ENCODE peak calls at places on chromosomes 13 and 19, in nine cellular contexts. One of them, this sample, is unnamed.

GRCh38 chr13:51325837-51326236 is 13.7 kb upstream of the SERPINE3 start:
- DNase-seq in foreskin fibroblast: no peak
- DNase-seq in HL-60: no peak
- DNase-seq in Peyer's patch: no peak
- DNase-seq in activated CD8-positive, alpha-beta T cell treated with anti-CD3 and anti-CD28 coated beads for 36 hours: no peak
- DNase-seq in fibroblast of mammary gland: no peak
- DNase-seq in kidney epithelial cell: no peak
- DNase-seq in AG09309: no peak
- DNase-seq in fibroblast of lung: no peak
- DNase-seq in this sample: no peak

GRCh38 chr13:49308104-49308875 is 60.6 kb downstream of the CDADC1 start:
- DNase-seq in foreskin fibroblast: peak; percentile 60
- DNase-seq in HL-60: no peak
- DNase-seq in Peyer's patch: no peak
- DNase-seq in activated CD8-positive, alpha-beta T cell treated with anti-CD3 and anti-CD28 coated beads for 36 hours: no peak
- DNase-seq in fibroblast of mammary gland: peak; percentile 94
- DNase-seq in kidney epithelial cell: no peak
- DNase-seq in AG09309: no peak
- DNase-seq in fibroblast of lung: peak; percentile 55
- DNase-seq in this sample: peak; percentile 14

GRCh38 chr13:84352946-84353345 is 470.7 kb upstream of the SLITRK1 start:
- DNase-seq in foreskin fibroblast: no peak
- DNase-seq in HL-60: no peak
- DNase-seq in Peyer's patch: no peak
- DNase-seq in activated CD8-positive, alpha-beta T cell treated with anti-CD3 and anti-CD28 coated beads for 36 hours: no peak
- DNase-seq in fibroblast of mammary gland: no peak
- DNase-seq in kidney epithelial cell: no peak
- DNase-seq in AG09309: no peak
- DNase-seq in fibroblast of lung: peak; percentile 30
- DNase-seq in this sample: no peak

GRCh38 chr13:27194209-27194608 is 22.6 kb upstream of the USP12 start:
- DNase-seq in foreskin fibroblast: no peak
- DNase-seq in HL-60: no peak
- DNase-seq in Peyer's patch: no peak
- DNase-seq in activated CD8-positive, alpha-beta T cell treated with anti-CD3 and anti-CD28 coated beads for 36 hours: no peak
- DNase-seq in fibroblast of mammary gland: peak; percentile 42
- DNase-seq in kidney epithelial cell: no peak
- DNase-seq in AG09309: no peak
- DNase-seq in fibroblast of lung: no peak
- DNase-seq in this sample: no peak

GRCh38 chr13:91540157-91540736 is 141.8 kb downstream of the GPC5 start:
- DNase-seq in foreskin fibroblast: no peak
- DNase-seq in HL-60: peak; percentile 23
- DNase-seq in Peyer's patch: no peak
- DNase-seq in activated CD8-positive, alpha-beta T cell treated with anti-CD3 and anti-CD28 coated beads for 36 hours: no peak
- DNase-seq in fibroblast of mammary gland: no peak
- DNase-seq in kidney epithelial cell: no peak
- DNase-seq in AG09309: no peak
- DNase-seq in fibroblast of lung: no peak
- DNase-seq in this sample: no peak

GRCh38 chr13:100497394-100497793 is 91.2 kb downstream of the GGACT start:
- DNase-seq in foreskin fibroblast: peak; percentile 40
- DNase-seq in HL-60: no peak
- DNase-seq in Peyer's patch: no peak
- DNase-seq in activated CD8-positive, alpha-beta T cell treated with anti-CD3 and anti-CD28 coated beads for 36 hours: no peak
- DNase-seq in fibroblast of mammary gland: peak; percentile 59
- DNase-seq in kidney epithelial cell: no peak
- DNase-seq in AG09309: no peak
- DNase-seq in fibroblast of lung: peak; percentile 76
- DNase-seq in this sample: no peak

GRCh38 chr19:1768248-1768647 is 14.9 kb downstream of the ONECUT3 start:
- DNase-seq in foreskin fibroblast: no peak
- DNase-seq in HL-60: no peak
- DNase-seq in Peyer's patch: no peak
- DNase-seq in activated CD8-positive, alpha-beta T cell treated with anti-CD3 and anti-CD28 coated beads for 36 hours: no peak
- DNase-seq in fibroblast of mammary gland: peak; percentile 18
- DNase-seq in kidney epithelial cell: no peak
- DNase-seq in AG09309: no peak
- DNase-seq in fibroblast of lung: no peak
- DNase-seq in this sample: no peak

GRCh38 chr19:38840583-38840968 is 9.0 kb upstream of the ECH1 start:
- DNase-seq in foreskin fibroblast: no peak
- DNase-seq in HL-60: no peak
- DNase-seq in Peyer's patch: no peak
- DNase-seq in activated CD8-positive, alpha-beta T cell treated with anti-CD3 and anti-CD28 coated beads for 36 hours: no peak
- DNase-seq in fibroblast of mammary gland: no peak
- DNase-seq in kidney epithelial cell: no peak
- DNase-seq in AG09309: no peak
- DNase-seq in fibroblast of lung: no peak
- DNase-seq in this sample: no peak

GRCh38 chr13:73782781-73783180 is 351.4 kb downstream of the KLF12 start:
- DNase-seq in foreskin fibroblast: no peak
- DNase-seq in HL-60: no peak
- DNase-seq in Peyer's patch: no peak
- DNase-seq in activated CD8-positive, alpha-beta T cell treated with anti-CD3 and anti-CD28 coated beads for 36 hours: no peak
- DNase-seq in fibroblast of mammary gland: no peak
- DNase-seq in kidney epithelial cell: no peak
- DNase-seq in AG09309: no peak
- DNase-seq in fibroblast of lung: peak; percentile 67
- DNase-seq in this sample: no peak

GRCh38 chr19:2171349-2172145 is 7.8 kb downstream of the DOT1L start:
- DNase-seq in foreskin fibroblast: no peak
- DNase-seq in HL-60: no peak
- DNase-seq in Peyer's patch: no peak
- DNase-seq in activated CD8-positive, alpha-beta T cell treated with anti-CD3 and anti-CD28 coated beads for 36 hours: peak; percentile 98
- DNase-seq in fibroblast of mammary gland: peak; percentile 47
- DNase-seq in kidney epithelial cell: no peak
- DNase-seq in AG09309: no peak
- DNase-seq in fibroblast of lung: peak; percentile 42
- DNase-seq in this sample: no peak

GRCh38 chr19:42455621-42456081 is 12.9 kb upstream of the CXCL17 start:
- DNase-seq in foreskin fibroblast: no peak
- DNase-seq in HL-60: no peak
- DNase-seq in Peyer's patch: peak; percentile 70
- DNase-seq in activated CD8-positive, alpha-beta T cell treated with anti-CD3 and anti-CD28 coated beads for 36 hours: no peak
- DNase-seq in fibroblast of mammary gland: no peak
- DNase-seq in kidney epithelial cell: peak; percentile 41
- DNase-seq in AG09309: no peak
- DNase-seq in fibroblast of lung: no peak
- DNase-seq in this sample: no peak

GRCh38 chr13:95573226-95573625 is 20.7 kb downstream of the CLDN10 start:
- DNase-seq in foreskin fibroblast: peak; percentile 32
- DNase-seq in HL-60: no peak
- DNase-seq in Peyer's patch: no peak
- DNase-seq in activated CD8-positive, alpha-beta T cell treated with anti-CD3 and anti-CD28 coated beads for 36 hours: no peak
- DNase-seq in fibroblast of mammary gland: peak; percentile 48
- DNase-seq in kidney epithelial cell: no peak
- DNase-seq in AG09309: peak; percentile 1
- DNase-seq in fibroblast of lung: peak; percentile 27
- DNase-seq in this sample: no peak

GRCh38 chr19:32750441-32751055 is 31.0 kb downstream of the TDRD12 start:
- DNase-seq in foreskin fibroblast: no peak
- DNase-seq in HL-60: no peak
- DNase-seq in Peyer's patch: no peak
- DNase-seq in activated CD8-positive, alpha-beta T cell treated with anti-CD3 and anti-CD28 coated beads for 36 hours: no peak
- DNase-seq in fibroblast of mammary gland: no peak
- DNase-seq in kidney epithelial cell: no peak
- DNase-seq in AG09309: no peak
- DNase-seq in fibroblast of lung: no peak
- DNase-seq in this sample: no peak

GRCh38 chr19:49920624-49921363 is 8.2 kb upstream of the ATF5 start:
- DNase-seq in foreskin fibroblast: no peak
- DNase-seq in HL-60: no peak
- DNase-seq in Peyer's patch: no peak
- DNase-seq in activated CD8-positive, alpha-beta T cell treated with anti-CD3 and anti-CD28 coated beads for 36 hours: no peak
- DNase-seq in fibroblast of mammary gland: no peak
- DNase-seq in kidney epithelial cell: no peak
- DNase-seq in AG09309: no peak
- DNase-seq in fibroblast of lung: no peak
- DNase-seq in this sample: no peak

GRCh38 chr19:13363235-13363634 is 143.0 kb downstream of the CACNA1A start:
- DNase-seq in foreskin fibroblast: no peak
- DNase-seq in HL-60: no peak
- DNase-seq in Peyer's patch: no peak
- DNase-seq in activated CD8-positive, alpha-beta T cell treated with anti-CD3 and anti-CD28 coated beads for 36 hours: no peak
- DNase-seq in fibroblast of mammary gland: no peak
- DNase-seq in kidney epithelial cell: no peak
- DNase-seq in AG09309: no peak
- DNase-seq in fibroblast of lung: no peak
- DNase-seq in this sample: no peak

GRCh38 chr19:23304238-23304637 is 54.0 kb upstream of the ZNF724 start:
- DNase-seq in foreskin fibroblast: no peak
- DNase-seq in HL-60: no peak
- DNase-seq in Peyer's patch: no peak
- DNase-seq in activated CD8-positive, alpha-beta T cell treated with anti-CD3 and anti-CD28 coated beads for 36 hours: no peak
- DNase-seq in fibroblast of mammary gland: no peak
- DNase-seq in kidney epithelial cell: no peak
- DNase-seq in AG09309: no peak
- DNase-seq in fibroblast of lung: no peak
- DNase-seq in this sample: no peak

GRCh38 chr19:39154626-39155100 is 29.1 kb downstream of the PAK4 start:
- DNase-seq in foreskin fibroblast: no peak
- DNase-seq in HL-60: no peak
- DNase-seq in Peyer's patch: peak; percentile 71
- DNase-seq in activated CD8-positive, alpha-beta T cell treated with anti-CD3 and anti-CD28 coated beads for 36 hours: no peak
- DNase-seq in fibroblast of mammary gland: no peak
- DNase-seq in kidney epithelial cell: no peak
- DNase-seq in AG09309: no peak
- DNase-seq in fibroblast of lung: no peak
- DNase-seq in this sample: no peak

DNA sequence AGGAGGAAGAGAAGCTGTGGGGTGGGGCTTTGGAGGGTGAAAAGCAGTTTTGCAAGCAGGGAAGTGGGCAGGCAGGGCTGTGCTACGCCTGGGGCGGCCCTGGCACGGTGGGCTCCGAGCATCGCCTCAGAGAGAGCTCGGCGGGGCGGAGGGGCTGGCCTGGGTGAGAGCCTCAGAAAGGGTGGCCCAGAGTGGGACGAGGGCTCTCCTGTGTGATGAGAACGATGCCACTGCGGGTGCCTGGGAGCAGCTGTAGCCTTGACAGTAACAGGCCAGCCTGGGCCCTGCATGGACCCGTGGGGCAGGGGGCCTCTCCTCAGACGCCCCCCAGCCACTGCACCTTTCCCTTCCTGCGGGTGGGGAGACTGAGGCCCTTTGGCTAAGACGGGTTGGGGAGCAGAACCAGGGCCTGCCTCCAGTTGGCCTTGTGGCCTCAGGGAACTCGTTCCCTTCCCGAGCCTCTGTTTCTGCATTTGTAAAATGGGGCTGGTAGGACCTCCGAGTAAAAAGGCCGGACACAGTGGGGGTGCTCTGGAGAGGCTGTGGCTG is 27.6 kb downstream of the PIAS4 start:
- DNase-seq in foreskin fibroblast: no peak
- DNase-seq in HL-60: no peak
- DNase-seq in Peyer's patch: no peak
- DNase-seq in activated CD8-positive, alpha-beta T cell treated with anti-CD3 and anti-CD28 coated beads for 36 hours: no peak
- DNase-seq in fibroblast of mammary gland: no peak
- DNase-seq in kidney epithelial cell: no peak
- DNase-seq in AG09309: no peak
- DNase-seq in fibroblast of lung: no peak
- DNase-seq in this sample: no peak
- TF ChIP-seq CTCF in foreskin fibroblast: no peak
- TF ChIP-seq CTCF in HL-60: no peak
- TF ChIP-seq CTCF in Peyer's patch: no peak
- TF ChIP-seq CTCF in activated CD8-positive, alpha-beta T cell treated with anti-CD3 and anti-CD28 coated beads for 36 hours: no peak
- TF ChIP-seq CTCF in fibroblast of mammary gland: no peak
- TF ChIP-seq CTCF in kidney epithelial cell: no peak
- TF ChIP-seq CTCF in AG09309: no peak
- TF ChIP-seq CTCF in fibroblast of lung: no peak
- TF ChIP-seq CTCF in this sample: no peak

GRCh38 chr19:29596885-29597525 is 9.1 kb upstream of the POP4 start:
- DNase-seq in foreskin fibroblast: peak; percentile 21
- DNase-seq in HL-60: no peak
- DNase-seq in Peyer's patch: no peak
- DNase-seq in activated CD8-positive, alpha-beta T cell treated with anti-CD3 and anti-CD28 coated beads for 36 hours: no peak
- DNase-seq in fibroblast of mammary gland: peak; percentile 42
- DNase-seq in kidney epithelial cell: no peak
- DNase-seq in AG09309: no peak
- DNase-seq in fibroblast of lung: no peak
- DNase-seq in this sample: no peak
- TF ChIP-seq CTCF in foreskin fibroblast: peak; percentile 13
- TF ChIP-seq CTCF in HL-60: no peak
- TF ChIP-seq CTCF in Peyer's patch: no peak
- TF ChIP-seq CTCF in activated CD8-positive, alpha-beta T cell treated with anti-CD3 and anti-CD28 coated beads for 36 hours: peak; percentile 48
- TF ChIP-seq CTCF in fibroblast of mammary gland: peak; percentile 38
- TF ChIP-seq CTCF in kidney epithelial cell: peak; percentile 33
- TF ChIP-seq CTCF in AG09309: peak; percentile 46
- TF ChIP-seq CTCF in fibroblast of lung: no peak
- TF ChIP-seq CTCF in this sample: no peak

GRCh38 chr19:44356383-44357111 is at the start of gene ZNF112:
- DNase-seq in foreskin fibroblast: peak; percentile 86
- DNase-seq in HL-60: no peak
- DNase-seq in Peyer's patch: peak; percentile 87
- DNase-seq in activated CD8-positive, alpha-beta T cell treated with anti-CD3 and anti-CD28 coated beads for 36 hours: peak; percentile 32
- DNase-seq in fibroblast of mammary gland: peak; percentile 91
- DNase-seq in kidney epithelial cell: peak; percentile 78
- DNase-seq in AG09309: peak; percentile 63
- DNase-seq in fibroblast of lung: peak; percentile 93
- DNase-seq in this sample: peak; percentile 67
- TF ChIP-seq CTCF in foreskin fibroblast: no peak
- TF ChIP-seq CTCF in HL-60: no peak
- TF ChIP-seq CTCF in Peyer's patch: no peak
- TF ChIP-seq CTCF in activated CD8-positive, alpha-beta T cell treated with anti-CD3 and anti-CD28 coated beads for 36 hours: no peak
- TF ChIP-seq CTCF in fibroblast of mammary gland: no peak
- TF ChIP-seq CTCF in kidney epithelial cell: no peak
- TF ChIP-seq CTCF in AG09309: no peak
- TF ChIP-seq CTCF in fibroblast of lung: no peak
- TF ChIP-seq CTCF in this sample: no peak

GRCh38 chr13:29493796-29494195 is 101.7 kb downstream of the SLC7A1 start:
- DNase-seq in foreskin fibroblast: no peak
- DNase-seq in HL-60: no peak
- DNase-seq in Peyer's patch: no peak
- DNase-seq in activated CD8-positive, alpha-beta T cell treated with anti-CD3 and anti-CD28 coated beads for 36 hours: no peak
- DNase-seq in fibroblast of mammary gland: no peak
- DNase-seq in kidney epithelial cell: no peak
- DNase-seq in AG09309: no peak
- DNase-seq in fibroblast of lung: no peak
- DNase-seq in this sample: no peak

GRCh38 chr13:29494520-29494919 is 101.0 kb downstream of the SLC7A1 start:
- DNase-seq in foreskin fibroblast: no peak
- DNase-seq in HL-60: no peak
- DNase-seq in Peyer's patch: no peak
- DNase-seq in activated CD8-positive, alpha-beta T cell treated with anti-CD3 and anti-CD28 coated beads for 36 hours: no peak
- DNase-seq in fibroblast of mammary gland: no peak
- DNase-seq in kidney epithelial cell: no peak
- DNase-seq in AG09309: no peak
- DNase-seq in fibroblast of lung: no peak
- DNase-seq in this sample: no peak

GRCh38 chr13:29497137-29497654 is 98.3 kb downstream of the SLC7A1 start:
- DNase-seq in foreskin fibroblast: no peak
- DNase-seq in HL-60: no peak
- DNase-seq in Peyer's patch: no peak
- DNase-seq in activated CD8-positive, alpha-beta T cell treated with anti-CD3 and anti-CD28 coated beads for 36 hours: no peak
- DNase-seq in fibroblast of mammary gland: peak; percentile 22
- DNase-seq in kidney epithelial cell: no peak
- DNase-seq in AG09309: no peak
- DNase-seq in fibroblast of lung: peak; percentile 65
- DNase-seq in this sample: no peak

GRCh38 chr13:29498426-29499040 is 97.0 kb downstream of the SLC7A1 start:
- DNase-seq in foreskin fibroblast: no peak
- DNase-seq in HL-60: no peak
- DNase-seq in Peyer's patch: no peak
- DNase-seq in activated CD8-positive, alpha-beta T cell treated with anti-CD3 and anti-CD28 coated beads for 36 hours: no peak
- DNase-seq in fibroblast of mammary gland: no peak
- DNase-seq in kidney epithelial cell: no peak
- DNase-seq in AG09309: no peak
- DNase-seq in fibroblast of lung: no peak
- DNase-seq in this sample: no peak

GRCh38 chr13:29496241-29496712 is 99.2 kb downstream of the SLC7A1 start:
- DNase-seq in foreskin fibroblast: no peak
- DNase-seq in HL-60: peak; percentile 59
- DNase-seq in Peyer's patch: no peak
- DNase-seq in activated CD8-positive, alpha-beta T cell treated with anti-CD3 and anti-CD28 coated beads for 36 hours: no peak
- DNase-seq in fibroblast of mammary gland: no peak
- DNase-seq in kidney epithelial cell: no peak
- DNase-seq in AG09309: no peak
- DNase-seq in fibroblast of lung: no peak
- DNase-seq in this sample: no peak
- TF ChIP-seq CTCF in foreskin fibroblast: no peak
- TF ChIP-seq CTCF in HL-60: no peak
- TF ChIP-seq CTCF in Peyer's patch: no peak
- TF ChIP-seq CTCF in activated CD8-positive, alpha-beta T cell treated with anti-CD3 and anti-CD28 coated beads for 36 hours: no peak
- TF ChIP-seq CTCF in fibroblast of mammary gland: no peak
- TF ChIP-seq CTCF in kidney epithelial cell: no peak
- TF ChIP-seq CTCF in AG09309: no peak
- TF ChIP-seq CTCF in fibroblast of lung: no peak
- TF ChIP-seq CTCF in this sample: no peak

This sample was measured in AG09319.